ENCODE peak calls at places on chromosomes 11 and 22, in seven cellular contexts. G is neural crest cell, T is HFF-Myc, K is uterus, E is SK-N-SH, C is Calu3, A is MM.1S. O is an unnamed sample.

GRCh38 chr11:1077417-1078119 is 2.9 kb downstream of the MUC2 start:
- DNase-seq in T (no peak), E (no peak), G (no peak), K (peak), C (no peak), A (no peak), O (no peak)

GRCh38 chr22:30860176-30861105 is 108.1 kb downstream of the MORC2 start:
- DNase-seq in G (no peak), E (peak), T (no peak), K (no peak), A (no peak), C (no peak), O (no peak)

GRCh38 chr11:8964324-8965320 is at the start of gene TMEM9B:
- DNase-seq in C (peak), T (peak), E (peak), K (peak), A (peak), G (peak), O (peak)

GRCh38 chr11:34487430-34487829 is 26.2 kb downstream of the ELF5 start:
- DNase-seq in K (no peak), G (no peak), A (no peak), T (no peak), C (no peak), E (no peak), O (no peak)

GRCh38 chr11:1152316-1153104 is 5.2 kb upstream of the MUC5AC start:
- DNase-seq in A (no peak), C (peak), E (peak), K (no peak), G (no peak), T (no peak), O (peak)

GRCh38 chr11:2660357-2660939 is 39.3 kb downstream of the KCNQ1OT1 start:
- DNase-seq in E (no peak), C (no peak), K (no peak), T (no peak), A (no peak), G (no peak), O (no peak)

GRCh38 chr11:37509471-37509870 is 911.4 kb upstream of the RAG2 start:
- DNase-seq in G (no peak), C (no peak), K (no peak), E (no peak), A (no peak), T (no peak), O (no peak)

GRCh38 chr22:38230108-38230825 is 28.5 kb downstream of the MAFF start:
- DNase-seq in A (no peak), T (peak), C (no peak), G (no peak), K (no peak), E (no peak), O (no peak)

GRCh38 chr11:34356918-34357645 is 728 bp downstream of the ABTB2 start:
- DNase-seq in C (peak), A (peak), K (peak), T (no peak), E (peak), G (peak), O (no peak)

GRCh38 chr11:6240691-6241285 is 1.9 kb downstream of the CNGA4 start:
- DNase-seq in K (no peak), E (no peak), A (no peak), G (no peak), T (no peak), C (no peak), O (no peak)

GRCh38 chr11:24747275-24748251 is 250.7 kb downstream of the LUZP2 start:
- DNase-seq in T (no peak), E (no peak), G (no peak), A (peak), C (no peak), K (no peak), O (no peak)

GRCh38 chr11:103862049-103862826 is 174.2 kb upstream of the DDI1 start:
- DNase-seq in T (no peak), C (no peak), A (no peak), E (no peak), G (no peak), K (no peak), O (no peak)

GRCh38 chr22:19871023-19871844 is 16.6 kb upstream of the GNB1L start:
- DNase-seq in E (no peak), C (no peak), G (no peak), K (no peak), A (no peak), T (no peak), O (no peak)

GRCh38 chr11:1531961-1532586 is 40.0 kb downstream of the DUSP8 start:
- DNase-seq in E (no peak), C (no peak), A (no peak), G (no peak), T (peak), K (peak), O (no peak)

GRCh38 chr11:84480151-84480550 is 1147.0 kb downstream of the DLG2 start:
- DNase-seq in E (no peak), G (no peak), A (no peak), K (no peak), T (no peak), C (no peak), O (no peak)

GRCh38 chr11:608751-609354 is 6.9 kb downstream of the IRF7 start:
- DNase-seq in A (no peak), E (no peak), K (no peak), G (no peak), T (no peak), C (no peak), O (no peak)

GRCh38 chr22:19292262-19293230 is 1.0 kb upstream of the CLTCL1 start:
- DNase-seq in C (no peak), A (peak), E (no peak), K (peak), T (no peak), G (no peak), O (no peak)

GRCh38 chr11:109317726-109318125 is 104.3 kb upstream of the C11orf87 start:
- DNase-seq in E (no peak), T (no peak), C (no peak), K (no peak), G (no peak), A (no peak), O (no peak)

GRCh38 chr11:19193916-19194315 is 7.9 kb downstream of the CSRP3 start:
- DNase-seq in E (no peak), G (no peak), A (no peak), K (no peak), C (no peak), T (no peak), O (no peak)

GRCh38 chr11:6579681-6580080 is 23.7 kb downstream of the RRP8 start:
- DNase-seq in K (no peak), A (no peak), E (no peak), C (no peak), G (no peak), T (no peak), O (no peak)

GRCh38 chr11:63551889-63552266 is 11.3 kb downstream of the PLAAT2 start:
- DNase-seq in G (no peak), T (no peak), C (no peak), K (no peak), E (no peak), A (no peak), O (no peak)

GRCh38 chr22:26524870-26525269 is 12.6 kb upstream of the TFIP11 start:
- DNase-seq in E (no peak), K (no peak), T (no peak), G (no peak), A (no peak), C (no peak), O (no peak)

GRCh38 chr11:27385245-27385644 is 22.2 kb upstream of the CCDC34 start:
- DNase-seq in E (no peak), A (no peak), G (no peak), K (no peak), C (no peak), T (no peak), O (peak)

GRCh38 chr22:29784451-29785361 is 17.5 kb downstream of the UQCR10 start:
- DNase-seq in C (no peak), T (no peak), G (no peak), A (no peak), K (peak), E (no peak), O (no peak)

GRCh38 chr22:36923458-36923784 is 10.0 kb downstream of the CSF2RB start:
- DNase-seq in G (no peak), E (no peak), T (no peak), A (no peak), K (no peak), C (no peak), O (no peak)

GRCh38 chr22:46600397-46600796 is 19.8 kb upstream of the GRAMD4 start:
- DNase-seq in C (no peak), K (no peak), T (no peak), A (no peak), E (no peak), G (no peak), O (no peak)

GRCh38 chr11:846496-847098 is 3.9 kb downstream of the TSPAN4 start:
- DNase-seq in C (no peak), K (no peak), E (no peak), T (no peak), G (no peak), A (no peak), O (no peak)

DNA sequence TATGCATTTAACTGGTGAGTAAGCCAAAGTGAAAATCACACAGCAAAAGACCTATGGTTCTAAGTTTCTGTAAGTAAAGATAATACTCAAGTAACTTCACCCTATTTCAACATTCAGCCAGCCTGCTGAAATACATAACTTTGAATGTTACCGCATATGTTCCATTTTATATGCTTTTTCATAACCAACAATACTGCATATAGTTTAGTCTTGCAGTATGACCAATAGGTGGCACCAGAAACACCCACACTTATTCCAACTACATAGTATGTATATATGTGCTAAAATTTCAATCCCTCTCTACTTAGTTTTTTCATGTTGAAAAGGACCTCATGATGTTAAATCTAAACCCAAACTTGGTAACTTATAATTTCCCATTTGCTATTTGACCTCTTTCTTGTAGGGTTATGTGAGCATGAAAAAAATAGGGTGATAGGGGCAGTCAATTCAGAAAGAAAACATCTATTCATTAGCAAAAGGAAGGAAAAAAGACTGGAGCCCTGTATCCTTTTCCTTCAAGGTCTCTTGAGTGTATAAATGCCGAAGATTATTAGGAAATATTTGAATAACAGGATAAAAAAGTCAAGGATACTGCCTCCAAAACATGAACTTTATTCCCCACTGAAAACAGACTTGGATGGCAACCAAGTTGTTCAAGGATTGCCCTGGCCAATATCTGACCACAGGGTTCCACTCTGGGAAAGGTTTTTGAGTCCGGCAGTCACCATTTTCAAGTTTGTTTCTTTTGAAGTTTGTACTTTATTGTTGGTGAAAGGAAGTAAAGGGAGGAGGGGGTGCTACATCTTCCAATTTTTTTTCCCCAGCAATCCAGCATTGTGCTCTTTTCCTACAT is 23.8 kb upstream of the FZD4 start:
- DNase-seq in A (peak), G (no peak), T (peak), C (no peak), E (peak), K (no peak), O (no peak)
- TF ChIP-seq CTCF in A (peak), G (peak), T (peak), C (peak), E (peak), K (peak), O (peak)

GRCh38 chr11:134861490-134862107 is 449.6 kb upstream of the B3GAT1 start:
- DNase-seq in A (no peak), K (no peak), T (no peak), E (no peak), G (no peak), C (no peak), O (no peak)
- TF ChIP-seq CTCF in A (peak), K (no peak), T (no peak), E (no peak), G (peak), C (no peak), O (no peak)

GRCh38 chr11:14232652-14233051 is 126.3 kb downstream of the RRAS2 start:
- DNase-seq in A (no peak), C (peak), G (no peak), T (no peak), E (peak), K (no peak), O (no peak)
- TF ChIP-seq CTCF in A (peak), C (peak), G (peak), T (peak), E (peak), K (no peak), O (peak)

GRCh38 chr11:116211166-116211565 is 561.6 kb downstream of the BUD13 start:
- DNase-seq in E (no peak), A (no peak), C (no peak), K (no peak), G (no peak), T (no peak), O (no peak)

GRCh38 chr11:116219171-116219635 is 553.6 kb downstream of the BUD13 start:
- DNase-seq in C (no peak), G (no peak), K (no peak), A (no peak), T (peak), E (peak), O (no peak)

GRCh38 chr11:116217441-116217840 is 555.3 kb downstream of the BUD13 start:
- DNase-seq in T (no peak), C (no peak), E (no peak), G (no peak), K (no peak), A (no peak), O (no peak)

GRCh38 chr11:116217006-116217405 is 555.8 kb downstream of the BUD13 start:
- DNase-seq in T (peak), K (no peak), C (no peak), E (no peak), A (no peak), G (no peak), O (no peak)

GRCh38 chr11:116215471-116216113 is 557.2 kb downstream of the BUD13 start:
- DNase-seq in E (no peak), T (no peak), A (no peak), C (no peak), K (no peak), G (no peak), O (no peak)
- TF ChIP-seq CTCF in E (peak), T (peak), A (peak), C (no peak), K (no peak), G (peak), O (peak)

GRCh38 chr11:94830722-94831121 is 62.6 kb downstream of the AMOTL1 start:
- DNase-seq in K (no peak), C (no peak), T (no peak), A (no peak), G (no peak), E (no peak), O (no peak)

GRCh38 chr11:94828088-94828487 is 59.9 kb downstream of the AMOTL1 start:
- DNase-seq in C (no peak), T (no peak), E (no peak), G (no peak), K (no peak), A (no peak), O (no peak)

GRCh38 chr11:94832604-94833238 is 64.6 kb downstream of the AMOTL1 start:
- DNase-seq in A (no peak), C (no peak), T (no peak), E (no peak), K (no peak), G (no peak), O (no peak)

GRCh38 chr11:94834931-94835330 is 66.8 kb downstream of the AMOTL1 start:
- DNase-seq in A (no peak), E (no peak), T (no peak), K (no peak), G (no peak), C (no peak), O (no peak)

GRCh38 chr11:94831529-94831928 is 63.4 kb downstream of the AMOTL1 start:
- DNase-seq in E (no peak), A (no peak), C (no peak), T (no peak), G (no peak), K (no peak), O (no peak)
- TF ChIP-seq CTCF in E (no peak), A (no peak), C (no peak), T (no peak), G (no peak), K (no peak), O (no peak)

GRCh38 chr11:41845066-41845465 is 385.6 kb upstream of the LRRC4C start:
- DNase-seq in G (no peak), A (no peak), T (no peak), E (no peak), C (no peak), K (no peak), O (no peak)
- TF ChIP-seq CTCF in G (no peak), A (no peak), T (no peak), E (no peak), C (no peak), K (no peak), O (no peak)

O was measured in kidney epithelial cell.